ENCODE peak calls at places on chromosomes 2 and 18, in four cellular contexts. E, T, C and A are unnamed samples.

GRCh38 chr2:84906108-84906899 is 848 bp downstream of the TMSB10 start:
- DNase-seq in E (no peak), T (no peak), C (peak), A (no peak)

GRCh38 chr2:226869371-226869770 is 33.5 kb downstream of the RHBDD1 start:
- DNase-seq in E (no peak), T (no peak), C (no peak), A (no peak)

GRCh38 chr18:58091099-58091611 is 47.1 kb downstream of the NEDD4L start:
- DNase-seq in E (no peak), T (no peak), C (peak), A (peak)

GRCh38 chr18:23238152-23238531 is 102.9 kb downstream of the CABLES1 start:
- DNase-seq in E (peak), T (peak), C (no peak), A (no peak)

GRCh38 chr18:33440384-33441043 is at the start of gene CCDC178:
- DNase-seq in E (peak), T (peak), C (no peak), A (no peak)

GRCh38 chr2:238921681-238922319 is 73.9 kb downstream of the TWIST2 start:
- DNase-seq in E (no peak), T (no peak), C (no peak), A (no peak)

GRCh38 chr2:54122171-54122935 is 6.9 kb downstream of the ACYP2 start:
- DNase-seq in E (no peak), T (peak), C (no peak), A (no peak)

GRCh38 chr2:224479826-224480225 is 77.9 kb upstream of the FAM124B start:
- DNase-seq in E (no peak), T (no peak), C (no peak), A (no peak)

GRCh38 chr2:165371356-165371755 is 98.1 kb upstream of the CSRNP3 start:
- DNase-seq in E (no peak), T (no peak), C (no peak), A (no peak)

GRCh38 chr2:165660361-165660760 is 133.7 kb downstream of the GALNT3 start:
- DNase-seq in E (no peak), T (no peak), C (no peak), A (no peak)

GRCh38 chr2:152062130-152063091 is 36.4 kb downstream of the CACNB4 start:
- DNase-seq in E (peak), T (peak), C (peak), A (no peak)

GRCh38 chr2:157032019-157032418 is 225.5 kb upstream of the GALNT5 start:
- DNase-seq in E (peak), T (peak), C (peak), A (no peak)

GRCh38 chr2:231683292-231683898 is 24.9 kb upstream of the PTMA start:
- DNase-seq in E (no peak), T (no peak), C (no peak), A (no peak)
- H2AFZ ChIP-seq in E (no peak), T (no peak), C (no peak), A (no peak)

GRCh38 chr18:48137354-48138208 is 207.1 kb upstream of the SMAD2 start:
- DNase-seq in E (no peak), T (no peak), C (no peak), A (no peak)
- H2AFZ ChIP-seq in E (no peak), T (no peak), C (no peak), A (no peak)

GRCh38 chr2:135052997-135053474 is 944 bp downstream of the RAB3GAP1 start:
- DNase-seq in E (no peak), T (peak), C (peak), A (peak)

GRCh38 chr2:135052042-135052876 is at the start of gene RAB3GAP1:
- DNase-seq in E (peak), T (peak), C (peak), A (peak)

GRCh38 chr2:135050132-135050531 is 2.0 kb upstream of the RAB3GAP1 start:
- DNase-seq in E (no peak), T (no peak), C (no peak), A (no peak)

GRCh38 chr2:135048122-135048521 is 875 bp upstream of the MAP3K19 start:
- DNase-seq in E (no peak), T (no peak), C (no peak), A (no peak)

GRCh38 chr2:135050684-135051083 is 1.4 kb upstream of the RAB3GAP1 start:
- DNase-seq in E (no peak), T (no peak), C (no peak), A (no peak)
- H2AFZ ChIP-seq in E (no peak), T (no peak), C (no peak), A (peak)

GRCh38 chr2:227939271-227940027 is 68.0 kb downstream of the DAW1 start:
- DNase-seq in E (peak), T (peak), C (peak), A (peak)
- H2AFZ ChIP-seq in E (no peak), T (no peak), C (peak), A (peak)